ENCODE peak calls at places on chromosomes 5 and 9, in five cellular contexts. X, G, V, E and R are unnamed samples.

GRCh38 chr5:60510049-60510448 is 189.9 kb downstream of the DEPDC1B start:
- DNase-seq in V (no peak), X (no peak), G (no peak), E (no peak), R (no peak)

GRCh38 chr9:137156567-137157375 is 13.1 kb downstream of the LRRC26 start:
- DNase-seq in E (peak), V (peak), G (no peak), X (no peak), R (peak)

GRCh38 chr5:76622973-76623596 is at the start of gene F2RL2:
- DNase-seq in X (no peak), G (no peak), V (no peak), E (peak), R (peak)

GRCh38 chr9:137314561-137315560 is 12.8 kb upstream of the NRARP start:
- DNase-seq in X (no peak), G (no peak), E (no peak), V (no peak), R (peak)

GRCh38 chr5:52743970-52744369 is 43.7 kb upstream of the ITGA1 start:
- DNase-seq in G (peak), E (peak), V (no peak), X (no peak), R (no peak)

GRCh38 chr9:124320062-124320973 is 62.6 kb downstream of the NEK6 start:
- DNase-seq in X (peak), E (peak), G (peak), V (no peak), R (peak)

GRCh38 chr9:136095495-136096058 is 488 bp upstream of the NACC2 start:
- DNase-seq in G (peak), X (no peak), V (no peak), E (no peak), R (peak)

GRCh38 chr5:53438486-53439472 is 41.6 kb upstream of the FST start:
- DNase-seq in G (peak), X (no peak), E (peak), V (no peak), R (peak)

GRCh38 chr5:90561766-90562165 is 3.2 kb downstream of the ADGRV1 start:
- DNase-seq in G (no peak), E (no peak), V (no peak), X (no peak), R (no peak)

GRCh38 chr5:43312076-43312620 is 1.1 kb downstream of the HMGCS1 start:
- DNase-seq in V (no peak), G (no peak), E (no peak), X (no peak), R (no peak)

GRCh38 chr5:61178702-61179101 is 16.4 kb upstream of the SMIM15 start:
- DNase-seq in V (no peak), E (no peak), X (no peak), G (no peak), R (no peak)

GRCh38 chr9:36169166-36169565 is at the start of gene CCIN:
- DNase-seq in G (no peak), V (no peak), E (no peak), X (no peak), R (no peak)

GRCh38 chr5:15620501-15620900 is 120.5 kb downstream of the FBXL7 start:
- DNase-seq in E (peak), V (no peak), G (no peak), X (no peak), R (no peak)

GRCh38 chr5:116759860-116760644 is 185.4 kb upstream of the SEMA6A start:
- DNase-seq in G (no peak), E (peak), X (peak), V (no peak), R (no peak)

GRCh38 chr9:85021686-85022085 is 352.2 kb downstream of the NTRK2 start:
- DNase-seq in E (no peak), X (no peak), G (no peak), V (no peak), R (no peak)

GRCh38 chr5:52710972-52711596 is 76.6 kb upstream of the ITGA1 start:
- DNase-seq in E (no peak), X (no peak), G (no peak), V (no peak), R (no peak)

GRCh38 chr9:117707561-117707960 is 3.4 kb downstream of the TLR4 start:
- DNase-seq in V (no peak), G (no peak), E (no peak), X (no peak), R (no peak)

GRCh38 chr9:101585740-101586139 is 9.0 kb downstream of the PPP3R2 start:
- DNase-seq in E (no peak), G (no peak), X (no peak), V (no peak), R (no peak)

GRCh38 chr9:83327323-83327722 is 210.9 kb downstream of the FRMD3 start:
- DNase-seq in E (peak), G (no peak), V (no peak), X (peak), R (no peak)

GRCh38 chr5:158698768-158699167 is 400.9 kb downstream of the EBF1 start:
- DNase-seq in X (no peak), G (no peak), V (no peak), E (no peak), R (no peak)

GRCh38 chr5:24642022-24642421 is 2.8 kb downstream of the CDH10 start:
- DNase-seq in X (peak), V (no peak), G (peak), E (peak), R (peak)

GRCh38 chr9:88803551-88804288 is 187.5 kb upstream of the S1PR3 start:
- DNase-seq in V (no peak), E (no peak), X (no peak), G (no peak), R (no peak)

GRCh38 chr5:3157214-3157613 is 405.7 kb upstream of the IRX2 start:
- DNase-seq in X (no peak), E (no peak), G (no peak), V (no peak), R (no peak)

GRCh38 chr5:172686111-172686510 is 45.0 kb downstream of the NEURL1B start:
- DNase-seq in E (peak), V (no peak), G (no peak), X (no peak), R (no peak)

DNA sequence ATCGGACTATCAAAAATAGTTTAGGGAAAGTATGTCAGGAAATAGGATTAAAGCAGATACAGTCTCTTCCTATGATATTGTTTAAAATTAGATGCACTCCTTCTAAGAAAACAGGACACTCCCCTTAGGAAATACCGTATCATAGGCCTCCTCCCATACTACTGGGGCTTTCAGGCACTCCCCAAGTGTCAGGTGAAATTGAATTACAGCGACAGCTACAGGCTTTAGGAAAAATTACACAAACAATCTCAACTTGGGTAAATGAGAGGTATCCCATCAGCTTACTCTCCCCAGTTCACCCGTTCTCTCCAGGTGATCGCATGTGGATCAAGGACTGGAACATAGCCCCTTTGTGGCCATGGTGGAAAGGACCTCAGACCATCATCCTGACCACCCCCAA is 110.4 kb upstream of the EPB41L4A start:
- DNase-seq in X (peak), V (no peak), G (peak), E (no peak), R (peak)
- TF ChIP-seq CTCF in X (peak), V (no peak), G (peak), E (peak), R (peak)

GRCh38 chr5:153884266-153884957 is 154.3 kb downstream of the FAM114A2 start:
- DNase-seq in G (no peak), X (no peak), V (no peak), E (no peak), R (no peak)

GRCh38 chr5:153885166-153885565 is 153.5 kb downstream of the FAM114A2 start:
- DNase-seq in G (no peak), V (no peak), E (no peak), X (no peak), R (no peak)

GRCh38 chr5:153883829-153884228 is 154.9 kb downstream of the FAM114A2 start:
- DNase-seq in X (no peak), G (no peak), V (no peak), E (peak), R (no peak)

GRCh38 chr5:153891394-153891793 is 147.3 kb downstream of the FAM114A2 start:
- DNase-seq in V (no peak), E (no peak), X (no peak), G (peak), R (no peak)

GRCh38 chr5:153888781-153889180 is 149.9 kb downstream of the FAM114A2 start:
- DNase-seq in V (no peak), E (no peak), G (no peak), X (no peak), R (no peak)
- H3K27ac ChIP-seq in V (no peak), E (no peak), G (no peak), X (no peak), R (no peak)

DNA sequence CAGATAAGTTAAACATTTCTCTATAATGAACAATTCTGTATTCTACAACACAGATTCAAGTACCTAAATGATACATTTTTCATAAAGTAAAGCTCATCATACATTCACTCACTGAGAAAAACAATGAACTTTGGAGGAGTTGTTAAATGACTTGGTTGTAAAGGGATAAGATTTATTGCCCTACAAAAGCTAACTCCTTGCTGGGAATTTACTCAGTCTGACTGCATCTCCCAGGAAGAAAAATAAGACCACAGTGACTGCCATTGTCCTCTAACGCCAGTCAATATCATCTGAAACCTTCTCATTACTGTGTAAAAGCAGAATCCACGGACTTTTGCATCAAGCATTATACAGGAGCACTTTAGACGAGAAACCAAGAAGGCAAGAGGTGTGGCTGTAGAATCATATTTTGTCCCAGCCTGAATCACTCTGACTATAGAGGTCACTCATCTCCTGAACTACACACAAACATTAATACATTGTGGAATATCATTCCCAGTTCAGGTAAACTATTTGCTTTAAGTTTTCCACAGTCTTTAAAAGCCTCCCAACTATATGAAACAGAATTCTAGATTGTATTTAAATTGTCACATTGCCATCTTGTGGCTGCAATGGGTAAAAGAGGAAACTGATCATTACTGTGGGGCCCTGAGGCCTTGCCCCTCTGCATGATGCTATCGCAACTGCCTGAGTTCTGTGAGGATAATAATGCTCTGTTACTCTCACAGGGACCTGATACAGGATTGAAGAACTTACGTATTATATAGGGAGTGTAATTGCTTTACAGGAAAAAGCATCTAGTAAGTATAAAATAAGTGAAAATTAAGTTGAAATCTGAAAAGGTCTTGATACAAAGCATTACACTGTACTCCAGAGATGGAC is 142.9 kb downstream of the SLCO4C1 start:
- DNase-seq in G (peak), V (no peak), X (peak), E (peak), R (peak)
- TF ChIP-seq CTCF in G (peak), V (peak), X (peak), E (peak), R (peak)

GRCh38 chr9:18365651-18366050 is 108.3 kb upstream of the ADAMTSL1 start:
- DNase-seq in X (no peak), V (no peak), G (no peak), E (no peak), R (no peak)
- H3K27ac ChIP-seq in X (no peak), V (no peak), G (no peak), E (no peak), R (no peak)

DNA sequence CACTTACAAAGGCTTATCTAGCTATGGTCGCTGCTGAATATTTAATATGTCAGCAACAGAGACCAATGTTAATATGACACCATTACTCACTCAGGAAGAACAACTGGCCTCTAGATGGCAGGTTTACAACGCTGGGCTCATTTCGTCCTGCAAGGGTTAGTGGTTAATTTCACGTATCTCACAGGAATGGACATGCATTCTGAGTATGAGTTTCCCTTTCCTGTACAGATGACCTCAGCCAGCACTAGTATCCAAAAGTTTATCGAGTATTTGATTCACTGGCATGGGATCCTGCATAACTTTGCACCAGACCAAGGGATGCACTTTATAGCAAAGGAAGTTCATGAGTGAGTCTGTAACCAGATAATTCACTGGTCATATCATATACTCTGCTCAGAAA is 8.7 kb upstream of the TRPC7 start:
- DNase-seq in X (peak), V (no peak), E (peak), G (peak), R (peak)
- TF ChIP-seq CTCF in X (peak), V (no peak), E (no peak), G (peak), R (no peak)

DNA sequence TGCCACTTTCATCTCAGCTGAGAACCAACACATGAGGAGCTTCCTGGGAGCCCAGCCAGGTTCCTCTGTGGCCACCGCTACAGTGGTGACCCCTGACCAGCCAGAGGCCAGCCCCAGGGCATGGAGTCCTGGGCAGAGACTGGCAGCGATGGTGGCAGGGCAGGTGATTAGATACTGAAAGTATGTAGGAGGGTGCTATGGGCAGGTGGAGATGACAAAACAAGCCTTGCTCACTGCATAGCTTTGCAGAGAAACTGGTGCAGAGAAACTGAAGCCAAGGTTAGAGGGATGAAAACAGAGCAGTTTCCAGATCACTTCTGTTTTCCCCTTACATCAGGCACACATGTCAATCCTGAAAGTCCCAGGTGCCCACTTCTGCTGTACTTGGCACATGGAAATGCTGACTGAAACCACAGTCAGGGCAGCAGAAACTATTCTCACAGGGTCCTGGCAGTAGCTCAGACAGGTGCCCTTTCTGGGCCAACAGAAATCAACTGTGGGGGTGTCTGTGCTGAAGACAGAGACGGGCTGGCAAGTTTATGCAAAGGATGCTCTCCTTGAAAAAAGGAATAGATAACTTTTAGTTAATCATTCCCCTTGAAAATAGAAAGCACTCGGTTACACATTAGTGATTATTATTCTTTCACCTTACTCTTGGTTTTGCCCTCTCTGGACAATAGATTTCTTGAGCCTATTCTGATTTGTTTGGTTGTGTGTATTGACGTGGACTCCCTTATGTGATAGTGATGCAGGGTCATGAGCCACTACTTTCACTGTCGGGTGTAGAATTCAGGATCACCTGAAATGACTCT is 90.3 kb downstream of the ANKRD55 start:
- DNase-seq in X (no peak), V (no peak), G (peak), E (no peak), R (peak)
- H3K27ac ChIP-seq in X (no peak), V (peak), G (no peak), E (no peak), R (no peak)

DNA sequence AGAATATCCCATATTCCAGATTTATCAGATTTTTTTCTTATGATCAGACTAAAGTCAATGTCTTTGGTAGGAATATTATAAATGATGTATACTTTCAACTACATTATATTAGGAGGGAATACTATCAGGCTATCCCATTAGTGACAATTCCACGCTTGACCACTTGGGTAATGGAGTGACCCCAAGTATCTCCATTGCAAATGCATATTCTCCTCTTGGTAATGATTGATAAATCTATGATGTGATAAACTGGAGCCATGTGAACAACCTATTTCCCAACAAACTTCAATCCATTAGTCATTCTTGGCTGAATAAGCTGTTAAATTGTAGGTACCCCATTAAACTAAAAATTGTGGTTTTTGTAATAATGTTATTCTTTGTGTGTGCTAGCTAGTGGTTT is 12.2 kb upstream of the MPDZ start:
- DNase-seq in E (no peak), V (no peak), G (no peak), X (no peak), R (no peak)
- TF ChIP-seq CTCF in E (no peak), V (no peak), G (peak), X (no peak), R (no peak)

DNA sequence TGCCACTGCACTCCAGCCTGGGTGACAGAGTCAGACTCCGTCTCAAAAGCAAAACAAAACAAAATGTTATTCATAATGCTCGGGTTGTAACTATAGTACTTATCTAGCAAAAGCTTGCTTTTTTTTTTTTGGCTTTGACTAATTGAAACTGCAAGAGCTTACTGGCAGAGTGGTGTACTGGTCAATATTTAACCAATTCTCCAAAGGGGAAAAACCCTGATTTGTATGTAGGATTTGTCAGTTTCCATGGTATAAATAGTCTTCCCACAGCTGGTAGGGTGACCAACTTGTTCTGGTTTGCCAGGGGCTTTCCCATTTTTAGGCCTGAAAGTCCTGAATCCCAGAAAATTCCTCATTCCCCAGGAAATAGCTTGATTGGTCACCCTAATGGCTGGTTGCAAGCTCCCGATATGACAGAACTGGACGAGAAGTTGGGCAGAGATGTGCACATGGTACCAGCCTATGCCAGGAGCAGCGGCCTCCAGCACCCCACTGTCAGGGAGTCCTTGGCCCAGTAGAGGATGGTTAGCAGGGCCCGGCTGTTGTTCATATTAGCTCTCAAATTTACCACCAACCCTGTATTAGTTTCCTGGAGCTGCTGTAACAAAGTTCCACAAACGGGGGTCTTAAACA is 58.0 kb downstream of the FXN start:
- DNase-seq in V (no peak), E (no peak), G (no peak), X (no peak), R (no peak)
- H3K27ac ChIP-seq in V (no peak), E (no peak), G (no peak), X (no peak), R (no peak)

DNA sequence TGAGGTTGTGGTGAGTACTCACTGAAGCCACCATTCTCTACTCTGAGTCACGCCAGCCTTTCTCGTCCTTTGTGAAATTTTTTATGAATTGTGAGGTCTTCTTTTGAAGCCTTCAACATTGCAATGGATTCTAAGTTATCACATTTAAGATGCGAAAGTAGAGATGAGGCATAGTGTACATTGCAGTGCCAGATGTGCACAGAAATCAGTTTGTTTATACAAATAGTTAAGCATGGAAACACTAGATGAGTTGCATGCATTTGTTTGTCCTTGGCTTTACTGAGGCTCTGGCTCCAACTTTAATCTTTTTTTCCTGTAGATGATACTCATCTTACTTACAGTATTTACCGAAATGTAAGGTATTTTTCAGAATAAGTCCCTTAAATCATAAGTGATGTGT is 453.7 kb upstream of the RIOK2 start:
- DNase-seq in E (no peak), G (no peak), X (no peak), V (no peak), R (no peak)
- TF ChIP-seq CTCF in E (no peak), G (no peak), X (no peak), V (no peak), R (no peak)

GRCh38 chr9:78013924-78014323 is 17.7 kb downstream of the GNAQ start:
- DNase-seq in V (no peak), X (no peak), E (no peak), G (no peak), R (no peak)
- H3K27ac ChIP-seq in V (no peak), X (no peak), E (peak), G (no peak), R (no peak)